ENCODE peak calls at places on chromosomes 12 and 14, in five cellular contexts. O, V, B, I and N are unnamed samples.

GRCh38 chr14:52314521-52315354 is 626 bp downstream of the PTGER2 start:
- DNase-seq in O (peak; percentile 63), V (peak; percentile 32), B (no peak), I (peak; percentile 9), N (no peak)

GRCh38 chr12:52741378-52742195 is 35.6 kb downstream of the KRT76 start:
- DNase-seq in O (peak; percentile 69), V (peak; percentile 46), B (no peak), I (peak; percentile 78), N (no peak)

GRCh38 chr14:80564051-80564450 is 352.7 kb upstream of the DIO2 start:
- DNase-seq in O (no peak), V (peak; percentile 16), B (no peak), I (no peak), N (no peak)

GRCh38 chr14:61555056-61555838 is 140.1 kb upstream of the HIF1A start:
- DNase-seq in O (peak; percentile 71), V (peak; percentile 75), B (no peak), I (no peak), N (peak; percentile 9)

GRCh38 chr12:53543539-53543938 is 36.3 kb upstream of the NPFF start:
- DNase-seq in O (peak; percentile 81), V (peak; percentile 73), B (no peak), I (peak; percentile 52), N (no peak)

GRCh38 chr12:77973579-77973978 is 142.9 kb downstream of the NAV3 start:
- DNase-seq in O (no peak), V (no peak), B (no peak), I (no peak), N (no peak)

GRCh38 chr12:95096852-95097251 is 23.4 kb upstream of the NR2C1 start:
- DNase-seq in O (peak; percentile 49), V (peak; percentile 60), B (no peak), I (no peak), N (no peak)

GRCh38 chr12:89349814-89350213 is 2.5 kb downstream of the DUSP6 start:
- DNase-seq in O (peak; percentile 74), V (peak; percentile 81), B (no peak), I (no peak), N (no peak)

GRCh38 chr12:48977290-48978281 is 536 bp upstream of the WNT1 start:
- DNase-seq in O (peak; percentile 67), V (peak; percentile 80), B (no peak), I (peak; percentile 62), N (peak; percentile 70)

GRCh38 chr14:101024686-101025085 is 121.2 kb upstream of the RTL1 start:
- DNase-seq in O (no peak), V (no peak), B (peak; percentile 37), I (no peak), N (no peak)

GRCh38 chr14:106459971-106460730 is 933.8 kb downstream of the TMEM121 start:
- DNase-seq in O (no peak), V (no peak), B (no peak), I (no peak), N (no peak)

GRCh38 chr14:64117671-64118402 is 176.3 kb downstream of the ESR2 start:
- DNase-seq in O (peak; percentile 78), V (peak; percentile 28), B (no peak), I (peak; percentile 93), N (no peak)

GRCh38 chr14:61048640-61049039 is 67.6 kb downstream of the SLC38A6 start:
- DNase-seq in O (peak; percentile 20), V (no peak), B (no peak), I (no peak), N (no peak)

GRCh38 chr14:54182419-54183040 is 214.3 kb upstream of the CDKN3 start:
- DNase-seq in O (peak; percentile 83), V (peak; percentile 74), B (no peak), I (no peak), N (no peak)

GRCh38 chr12:40105265-40105514 is 691 bp downstream of the SLC2A13 start:
- DNase-seq in O (peak; percentile 67), V (no peak), B (no peak), I (no peak), N (no peak)

GRCh38 chr12:52824741-52825410 is 9.2 kb downstream of the KRT79 start:
- DNase-seq in O (no peak), V (no peak), B (no peak), I (no peak), N (no peak)

GRCh38 chr12:48997719-48998496 is 1.3 kb downstream of the DDN start:
- DNase-seq in O (peak; percentile 37), V (no peak), B (no peak), I (no peak), N (no peak)

GRCh38 chr12:122368361-122369073 is 54.0 kb downstream of the CLIP1 start:
- DNase-seq in O (peak; percentile 44), V (peak; percentile 81), B (no peak), I (peak; percentile 42), N (no peak)

GRCh38 chr12:68290126-68290525 is 36.7 kb upstream of the IL22 start:
- DNase-seq in O (no peak), V (no peak), B (no peak), I (no peak), N (no peak)

GRCh38 chr14:34212574-34212973 is 249.5 kb downstream of the SPTSSA start:
- DNase-seq in O (peak; percentile 9), V (no peak), B (no peak), I (no peak), N (no peak)

GRCh38 chr14:103103461-103104388 is 9.2 kb downstream of the EXOC3L4 start:
- DNase-seq in O (peak; percentile 61), V (peak; percentile 35), B (no peak), I (no peak), N (no peak)

GRCh38 chr12:113980537-113981337 is 14.6 kb upstream of the RBM19 start:
- DNase-seq in O (peak; percentile 89), V (peak; percentile 74), B (no peak), I (peak; percentile 30), N (no peak)

GRCh38 chr12:20183563-20183962 is 184.8 kb upstream of the PDE3A start:
- DNase-seq in O (peak; percentile 3), V (peak; percentile 70), B (no peak), I (no peak), N (no peak)

GRCh38 chr12:113261847-113262470 is 40.7 kb downstream of the TPCN1 start:
- DNase-seq in O (peak; percentile 70), V (peak; percentile 22), B (peak; percentile 5), I (peak; percentile 51), N (no peak)

DNA sequence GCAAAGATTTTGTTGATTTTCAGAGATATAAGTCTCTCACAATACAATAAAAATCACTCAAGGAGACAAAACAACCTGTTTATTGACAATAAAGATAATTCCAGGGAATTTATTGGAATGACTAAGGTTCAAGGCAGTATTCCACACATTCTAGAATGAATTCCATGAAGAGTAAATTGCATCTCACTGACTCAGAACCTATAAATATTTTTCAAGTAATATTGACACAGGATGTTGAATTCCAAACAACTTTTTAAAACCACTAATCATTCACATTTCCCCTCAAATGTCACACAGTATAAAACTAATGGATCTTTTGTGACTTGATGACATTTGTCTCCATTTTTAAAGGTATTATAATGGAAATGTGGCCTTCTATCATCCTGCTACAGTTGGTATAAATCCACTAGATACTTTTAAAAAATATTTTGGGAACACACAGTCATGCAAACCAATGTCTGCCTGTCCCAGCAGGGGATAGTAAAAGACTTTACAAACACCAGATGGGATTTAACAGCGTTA is 42.1 kb upstream of the LGR5 start:
- DNase-seq in O (peak; percentile 51), V (no peak), B (no peak), I (no peak), N (no peak)
- TF ChIP-seq CTCF in O (no peak), V (no peak), B (peak; percentile 71), I (no peak), N (no peak)

DNA sequence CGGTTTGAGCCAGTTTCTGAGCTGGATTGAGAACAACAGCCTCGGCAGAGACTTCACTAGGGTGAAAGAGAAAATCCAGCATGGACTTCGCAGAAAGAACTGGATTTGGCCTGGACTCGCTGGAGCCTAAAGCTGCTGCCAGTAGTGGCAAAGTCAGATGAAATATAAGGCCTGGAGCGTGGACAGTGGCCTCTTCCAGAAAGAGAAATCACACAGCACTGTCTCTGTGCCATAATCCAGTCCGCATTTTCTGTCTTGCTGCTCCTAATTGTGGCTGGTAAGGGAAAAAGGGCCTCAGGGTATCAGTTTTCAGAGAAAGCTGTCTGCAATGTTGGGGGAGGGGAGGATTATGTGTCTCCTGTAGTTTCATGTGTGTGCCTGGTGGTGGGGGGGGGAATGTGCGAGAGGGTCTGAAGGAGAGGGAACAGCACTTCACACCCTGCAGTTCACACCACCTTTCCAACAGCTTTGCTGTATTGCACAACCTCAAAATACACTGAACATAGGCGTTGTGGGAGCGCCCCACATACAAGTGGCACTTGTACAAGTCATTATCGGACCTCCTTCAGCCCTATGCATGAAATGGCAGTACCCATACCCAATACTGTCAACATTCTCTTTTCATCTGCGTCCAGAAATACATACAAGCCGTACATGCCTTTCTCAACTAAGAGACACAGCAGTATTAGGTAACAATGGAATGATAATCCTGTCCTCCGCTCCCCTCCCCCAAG is 107.6 kb upstream of the ATF7IP start:
- DNase-seq in O (peak; percentile 99), V (peak; percentile 100), B (no peak), I (peak; percentile 98), N (peak; percentile 99)
- TF ChIP-seq CTCF in O (no peak), V (peak; percentile 1), B (peak; percentile 23), I (peak; percentile 18), N (no peak)

DNA sequence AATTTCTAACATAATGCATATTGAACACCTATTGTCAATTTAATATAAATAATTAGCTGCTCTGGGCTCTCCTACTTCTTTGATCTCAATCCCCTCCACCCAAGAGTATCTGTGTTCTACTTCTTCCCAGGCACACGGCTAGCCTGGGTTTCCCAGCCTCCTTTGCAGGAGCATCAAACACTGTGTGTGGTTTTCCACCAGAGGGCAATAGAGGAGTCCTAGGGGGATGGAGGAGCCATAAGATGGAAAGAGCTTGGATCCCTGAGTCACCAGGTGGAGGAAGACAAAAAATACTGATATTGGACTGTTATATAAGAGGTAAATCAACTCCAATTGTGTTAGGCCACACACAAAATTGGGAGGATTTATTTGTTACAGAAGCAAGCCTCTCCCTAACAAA is 333.7 kb downstream of the GLT1D1 start:
- DNase-seq in O (no peak), V (no peak), B (no peak), I (no peak), N (no peak)
- TF ChIP-seq CTCF in O (no peak), V (no peak), B (peak; percentile 41), I (no peak), N (no peak)

DNA sequence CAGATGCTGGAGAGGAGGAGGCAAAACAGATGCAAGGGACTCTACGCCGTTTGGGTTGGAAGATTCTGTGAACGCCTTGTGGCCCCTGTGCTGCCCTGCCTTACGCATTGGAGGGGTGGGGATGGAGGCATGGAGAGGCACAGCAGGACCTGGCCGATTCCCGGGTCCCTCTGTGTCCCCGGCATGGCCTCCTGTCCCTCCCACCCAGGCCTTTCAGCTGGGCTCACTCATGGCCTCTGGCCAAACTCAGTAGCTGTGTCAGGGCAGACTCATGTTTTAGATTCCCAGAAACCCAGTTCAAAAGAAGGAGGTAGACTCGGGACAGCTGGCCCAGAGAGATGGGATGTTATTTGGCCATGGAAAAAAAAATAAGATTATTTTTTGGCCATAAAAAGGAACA is 40.1 kb downstream of the TESC start:
- DNase-seq in O (no peak), V (no peak), B (no peak), I (no peak), N (no peak)
- TF ChIP-seq CTCF in O (no peak), V (no peak), B (no peak), I (no peak), N (no peak)

GRCh38 chr14:99441157-99441870 is 39.3 kb downstream of the SETD3 start:
- DNase-seq in O (peak; percentile 7), V (no peak), B (no peak), I (no peak), N (no peak)
- TF ChIP-seq CTCF in O (peak; percentile 17), V (peak; percentile 19), B (peak; percentile 37), I (no peak), N (no peak)